ENCODE peak calls at places on chromosomes 11 and 22, in seven cellular contexts. N is mucosa of descending colon; Y is erythroblast; E is GM12891; H is NCI-H1092; L is tibial nerve; Q is stimulated activated naive B cell treated with anti-CD40 and anti-IgM and Interleukin-4, amounts not matched to agents 10 μg/mL and 1 μg/mL and 100 μg/mL, for 72 hours. O is an unnamed sample.

GRCh38 chr11:28231475-28231874 is 123.3 kb downstream of the METTL15 start:
- DNase-seq in N (no peak), Y (no peak), E (no peak), H (no peak), L (no peak), Q (no peak), O (no peak)

GRCh38 chr22:39283312-39284141 is 35.9 kb downstream of the RPL3 start:
- DNase-seq in N (peak), Y (peak), E (no peak), H (no peak), L (no peak), Q (no peak), O (no peak)

GRCh38 chr22:40289991-40290459 is 56.3 kb upstream of the ADSL start:
- DNase-seq in N (peak), Y (no peak), E (no peak), H (no peak), L (no peak), Q (no peak), O (no peak)

GRCh38 chr11:69280994-69281393 is 13.0 kb upstream of the MYEOV start:
- DNase-seq in N (peak), Y (no peak), E (no peak), H (no peak), L (no peak), Q (no peak), O (no peak)

GRCh38 chr11:95072948-95073347 is 6.2 kb downstream of the SRSF8 start:
- DNase-seq in N (no peak), Y (no peak), E (no peak), H (no peak), L (no peak), Q (no peak), O (no peak)

GRCh38 chr11:114061053-114062049 is 1.8 kb downstream of the ZBTB16 start:
- DNase-seq in N (no peak), Y (peak), E (no peak), H (no peak), L (no peak), Q (no peak), O (no peak)

GRCh38 chr11:35458846-35459245 is 39.5 kb upstream of the SLC1A2 start:
- DNase-seq in N (no peak), Y (no peak), E (no peak), H (no peak), L (no peak), Q (no peak), O (no peak)

GRCh38 chr11:66607126-66607834 is 9.2 kb upstream of the RBM14 start:
- DNase-seq in N (peak), Y (no peak), E (no peak), H (no peak), L (peak), Q (no peak), O (no peak)

GRCh38 chr11:64765841-64766682 is 6.3 kb upstream of the PYGM start:
- DNase-seq in N (no peak), Y (no peak), E (no peak), H (no peak), L (no peak), Q (no peak), O (no peak)